ENCODE peak calls at places on chromosomes 5 and 9, in five cellular contexts. Q is pancreas, W is adipocyte, T is PC-9, P is cardiac muscle cell. F is an unnamed sample.

GRCh38 chr5:149809919-149810691 is 80.0 kb downstream of the PPARGC1B start:
- DNase-seq in W (no peak), Q (no peak), T (no peak), P (peak; percentile 81), F (no peak)

GRCh38 chr9:105295986-105296385 is 51.5 kb downstream of the SLC44A1 start:
- DNase-seq in P (no peak), Q (no peak), T (no peak), W (peak; percentile 30), F (no peak)

GRCh38 chr5:132237670-132238069 is 10.0 kb upstream of the P4HA2 start:
- DNase-seq in P (no peak), Q (no peak), W (no peak), T (no peak), F (no peak)

GRCh38 chr5:137836997-137837396 is 30.7 kb upstream of the MYOT start:
- DNase-seq in Q (no peak), P (peak; percentile 27), T (no peak), W (no peak), F (no peak)

GRCh38 chr5:31385774-31386537 is 145.9 kb downstream of the DROSHA start:
- DNase-seq in T (peak; percentile 77), P (no peak), Q (no peak), W (no peak), F (no peak)

GRCh38 chr5:998276-998974 is 10.2 kb upstream of the NKD2 start:
- DNase-seq in W (no peak), T (no peak), P (no peak), Q (peak; percentile 4), F (no peak)

GRCh38 chr9:127535834-127536233 is 76.2 kb upstream of the STXBP1 start:
- DNase-seq in T (no peak), P (no peak), Q (no peak), W (peak; percentile 73), F (no peak)

GRCh38 chr5:57780306-57780958 is 297.8 kb upstream of the ACTBL2 start:
- DNase-seq in Q (no peak), W (no peak), P (peak; percentile 1), T (peak; percentile 36), F (no peak)

GRCh38 chr5:40909233-40909632 is at the start of gene C7:
- DNase-seq in W (no peak), Q (no peak), P (peak; percentile 45), T (no peak), F (no peak)

GRCh38 chr5:40911278-40911677 is 2.0 kb downstream of the C7 start:
- DNase-seq in Q (no peak), W (no peak), P (no peak), T (no peak), F (no peak)

GRCh38 chr5:40904994-40905306 is 4.3 kb upstream of the C7 start:
- DNase-seq in T (no peak), Q (no peak), W (no peak), P (no peak), F (no peak)

GRCh38 chr5:40906351-40906751 is 2.9 kb upstream of the C7 start:
- DNase-seq in Q (no peak), W (no peak), P (no peak), T (no peak), F (no peak)

GRCh38 chr5:40909723-40910122 is 426 bp downstream of the C7 start:
- DNase-seq in T (no peak), W (no peak), P (no peak), Q (no peak), F (no peak)
- H3K4me3 ChIP-seq in T (no peak overlapping the region), W (peak overlapping the region; percentile 57), P (peak overlapping the region; percentile 20), Q (no peak overlapping the region), F (no peak overlapping the region)

DNA sequence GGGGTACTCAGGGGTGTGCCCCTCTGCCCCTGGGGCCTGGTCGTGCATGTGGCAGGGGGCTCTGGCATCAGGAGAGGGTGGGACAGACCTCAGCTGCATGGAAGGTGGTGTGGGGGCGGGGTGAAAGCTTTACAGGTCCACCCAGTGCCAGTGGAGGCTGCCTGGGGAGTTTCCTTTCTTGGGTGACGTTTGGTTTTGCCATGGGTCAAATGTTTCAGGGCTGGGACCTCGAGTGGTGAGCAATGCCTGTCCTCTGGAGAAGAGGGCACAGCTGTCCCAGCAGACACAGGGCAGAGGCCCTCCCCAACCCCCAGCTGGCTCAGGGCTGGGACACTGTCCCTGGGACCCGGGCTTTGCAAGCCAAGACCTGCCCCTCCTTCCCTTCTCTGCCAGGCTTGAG is 3.6 kb downstream of the RXRA start:
- DNase-seq in T (no peak), Q (no peak), P (no peak), W (no peak), F (no peak)
- H3K4me1 ChIP-seq in T (peaks cover 42% of the 10 kb centered on the region), Q (peaks cover 39% of the 10 kb centered on the region), P (peaks cover 42% of the 10 kb centered on the region), W (peaks cover 65% of the 10 kb centered on the region), F (peaks cover 10% of the 10 kb centered on the region)

GRCh38 chr9:28341913-28342312 is 768.6 kb upstream of the C9orf72 start:
- DNase-seq in T (no peak), Q (no peak), W (no peak), P (no peak), F (no peak)
- H3K9me3 ChIP-seq in T (no peaks in the 10 kb centered on the region), Q (no peaks in the 10 kb centered on the region), W (no peaks in the 10 kb centered on the region), P (no peaks in the 10 kb centered on the region), F (peaks cover 5% of the 10 kb centered on the region)

GRCh38 chr9:35277649-35278359 is 116.0 kb downstream of the UNC13B start:
- DNase-seq in T (no peak), Q (no peak), P (no peak), W (peak; percentile 76), F (no peak)
- H3K4me3 ChIP-seq in T (no peak overlapping the region), Q (no peak overlapping the region), P (no peak overlapping the region), W (peak overlapping the region; percentile 40), F (no peak overlapping the region)

DNA sequence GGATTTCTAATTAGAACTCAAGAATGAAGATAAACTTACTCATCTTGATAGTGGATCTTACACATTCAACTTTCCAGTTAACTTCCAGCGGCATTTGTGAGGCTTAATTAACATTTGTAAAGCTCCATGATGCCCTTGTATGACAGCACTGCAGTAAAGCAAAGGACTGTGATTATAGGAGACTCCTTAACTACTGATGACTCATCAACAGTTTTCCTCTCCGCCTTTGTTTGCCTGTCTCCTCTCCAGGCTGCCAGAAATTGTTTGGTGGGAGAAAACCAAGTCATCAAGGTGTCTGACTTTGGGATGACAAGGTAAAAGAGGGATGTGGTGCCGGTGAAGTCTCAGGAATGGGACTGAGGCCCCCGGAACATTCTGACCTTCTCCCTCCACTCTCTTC is 20.4 kb upstream of the CYFIP2 start:
- DNase-seq in W (peak; percentile 10), Q (no peak), T (no peak), P (no peak), F (no peak)
- H3K4me1 ChIP-seq in W (no peaks in the 10 kb centered on the region), Q (no peaks in the 10 kb centered on the region), T (no peaks in the 10 kb centered on the region), P (no peaks in the 10 kb centered on the region), F (peaks cover 52% of the 10 kb centered on the region)

F was measured in CD4-positive, CD25-positive, alpha-beta regulatory T cell.